ENCODE peak calls at places on chromosomes 11 and 22, in five cellular contexts. M is stomach, L is suprapubic skin, W is esophagus squamous epithelium, B is breast epithelium. H is an unnamed sample. For H3K4me1, the result is how much of the 10 kb centered on the place peaks cover.

GRCh38 chr11:131674051-131674755 is 303.8 kb downstream of the NTM start:
- DNase-seq in W (no peak), M (peak), L (no peak), B (peak), H (peak)

GRCh38 chr11:61507962-61508824 is at the start of gene LRRC10B:
- DNase-seq in W (no peak), M (no peak), B (no peak), L (no peak), H (no peak)

GRCh38 chr11:75548571-75549272 is 13.3 kb upstream of the SERPINH1 start:
- DNase-seq in W (no peak), B (no peak), L (no peak), M (no peak), H (no peak)

GRCh38 chr22:42673898-42674390 is 24.8 kb upstream of the CYB5R3 start:
- DNase-seq in W (no peak), M (no peak), B (no peak), L (no peak), H (no peak)

GRCh38 chr11:126310229-126310991 is 6.5 kb downstream of the DCPS start:
- DNase-seq in B (peak), L (peak), W (no peak), M (peak), H (peak)

GRCh38 chr11:120197254-120197891 is 13.5 kb upstream of the OAF start:
- DNase-seq in B (no peak), W (no peak), M (no peak), L (no peak), H (no peak)

GRCh38 chr11:110939471-110939870 is 227.2 kb upstream of the ARHGAP20 start:
- DNase-seq in W (no peak), B (no peak), L (no peak), M (no peak), H (no peak)

GRCh38 chr11:33063326-33063775 is 24.0 kb downstream of the TCP11L1 start:
- DNase-seq in W (no peak), M (no peak), B (no peak), L (no peak), H (no peak)

GRCh38 chr22:31448382-31448781 is 41.3 kb downstream of the EIF4ENIF1 start:
- DNase-seq in L (no peak), M (no peak), B (no peak), W (no peak), H (no peak)

GRCh38 chr11:105579111-105579510 is 30.8 kb upstream of the GRIA4 start:
- DNase-seq in L (no peak), W (no peak), B (no peak), M (no peak), H (no peak)

GRCh38 chr11:57092028-57092698 is 89.6 kb upstream of the LRRC55 start:
- DNase-seq in M (no peak), L (no peak), B (no peak), W (no peak), H (no peak)

GRCh38 chr11:12901272-12901671 is 107.8 kb upstream of the RASSF10 start:
- DNase-seq in M (no peak), W (no peak), B (no peak), L (no peak), H (no peak)

GRCh38 chr11:29214833-29215232 is 802.0 kb downstream of the KCNA4 start:
- DNase-seq in M (no peak), W (no peak), L (no peak), B (no peak), H (no peak)

GRCh38 chr22:47198801-47199251 is 436.4 kb downstream of the TBC1D22A start:
- DNase-seq in W (no peak), B (no peak), M (peak), L (peak), H (no peak)

GRCh38 chr11:76206327-76207081 is at the start of gene WNT11:
- DNase-seq in L (no peak), M (peak), W (no peak), B (no peak), H (no peak)

GRCh38 chr11:19502691-19503253 is 209.9 kb upstream of the NAV2 start:
- DNase-seq in M (no peak), W (no peak), L (no peak), B (no peak), H (no peak)

GRCh38 chr22:25494774-25495173 is 69.7 kb upstream of the GRK3 start:
- DNase-seq in L (no peak), W (no peak), M (no peak), B (no peak), H (no peak)

GRCh38 chr11:112844530-112844929 is 116.7 kb upstream of the NCAM1 start:
- DNase-seq in M (no peak), W (no peak), B (no peak), L (no peak), H (no peak)

GRCh38 chr11:21931436-21932101 is 261.3 kb upstream of the ANO5 start:
- DNase-seq in B (no peak), M (no peak), W (no peak), L (no peak), H (no peak)

GRCh38 chr11:108846009-108846408 is 181.1 kb downstream of the DDX10 start:
- DNase-seq in L (no peak), B (no peak), M (no peak), W (no peak), H (no peak)

GRCh38 chr11:9760180-9760550 is 96.3 kb downstream of the SWAP70 start:
- DNase-seq in L (peak), M (peak), B (peak), W (no peak), H (peak)

GRCh38 chr11:115939104-115939503 is 434.9 kb upstream of the CADM1 start:
- DNase-seq in W (no peak), B (no peak), L (no peak), M (no peak), H (peak)

GRCh38 chr22:19799322-19800190 is 39.0 kb downstream of the TBX1 start:
- DNase-seq in W (no peak), M (no peak), B (peak), L (peak), H (peak)

GRCh38 chr22:21762712-21763581 is 27.4 kb upstream of the YPEL1 start:
- DNase-seq in W (no peak), L (no peak), B (no peak), M (no peak), H (no peak)

GRCh38 chr11:74952752-74953151 is 3.7 kb downstream of the SPCS2 start:
- DNase-seq in W (no peak), M (no peak), B (no peak), L (no peak), H (no peak)

GRCh38 chr11:60874421-60875365 is 7.4 kb downstream of the ZP1 start:
- DNase-seq in B (no peak), M (peak), W (no peak), L (no peak), H (peak)

GRCh38 chr11:7480132-7480531 is 5.2 kb upstream of the OLFML1 start:
- DNase-seq in W (no peak), B (no peak), L (no peak), M (no peak), H (no peak)

GRCh38 chr11:131686836-131687235 is 316.4 kb downstream of the NTM start:
- DNase-seq in W (no peak), L (no peak), B (no peak), M (no peak), H (no peak)

GRCh38 chr22:32623943-32624342 is 149.3 kb downstream of the FBXO7 start:
- DNase-seq in M (peak), B (peak), L (peak), W (no peak), H (peak)

GRCh38 chr11:32870676-32871075 is 21.9 kb upstream of the QSER1 start:
- DNase-seq in L (no peak), M (no peak), W (no peak), B (no peak), H (no peak)

GRCh38 chr11:45799562-45799961 is 5.4 kb upstream of the SLC35C1 start:
- DNase-seq in W (no peak), L (no peak), B (no peak), M (no peak), H (no peak)

GRCh38 chr22:19902245-19902699 is 39.3 kb upstream of the COMT start:
- DNase-seq in B (no peak), M (no peak), W (no peak), L (no peak), H (no peak)

GRCh38 chr11:38814670-38815069 is 2216.6 kb upstream of the RAG2 start:
- DNase-seq in L (no peak), W (no peak), B (no peak), M (no peak), H (no peak)

GRCh38 chr22:38345782-38346181 is 28.5 kb upstream of the CSNK1E start:
- DNase-seq in W (no peak), M (peak), L (peak), B (peak), H (no peak)

GRCh38 chr11:100594320-100594719 is 92.8 kb upstream of the ARHGAP42 start:
- DNase-seq in B (no peak), M (no peak), W (no peak), L (no peak), H (no peak)

GRCh38 chr22:23709107-23709506 is 18.3 kb downstream of the RGL4 start:
- DNase-seq in B (no peak), W (no peak), L (no peak), M (no peak), H (no peak)

GRCh38 chr11:34343153-34343552 is 14.7 kb downstream of the ABTB2 start:
- DNase-seq in M (no peak), W (no peak), L (no peak), B (no peak), H (no peak)
- H3K4me1 ChIP-seq in M (half or more), W (under half), L (under half), B (under half), H (half or more)

GRCh38 chr11:1035577-1036283 is 788 bp downstream of the MUC6 start:
- DNase-seq in M (no peak), L (no peak), B (no peak), W (no peak), H (no peak)
- TF ChIP-seq POLR2A in M (no peak), L (no peak), B (no peak), W (no peak), H (no peak)

DNA sequence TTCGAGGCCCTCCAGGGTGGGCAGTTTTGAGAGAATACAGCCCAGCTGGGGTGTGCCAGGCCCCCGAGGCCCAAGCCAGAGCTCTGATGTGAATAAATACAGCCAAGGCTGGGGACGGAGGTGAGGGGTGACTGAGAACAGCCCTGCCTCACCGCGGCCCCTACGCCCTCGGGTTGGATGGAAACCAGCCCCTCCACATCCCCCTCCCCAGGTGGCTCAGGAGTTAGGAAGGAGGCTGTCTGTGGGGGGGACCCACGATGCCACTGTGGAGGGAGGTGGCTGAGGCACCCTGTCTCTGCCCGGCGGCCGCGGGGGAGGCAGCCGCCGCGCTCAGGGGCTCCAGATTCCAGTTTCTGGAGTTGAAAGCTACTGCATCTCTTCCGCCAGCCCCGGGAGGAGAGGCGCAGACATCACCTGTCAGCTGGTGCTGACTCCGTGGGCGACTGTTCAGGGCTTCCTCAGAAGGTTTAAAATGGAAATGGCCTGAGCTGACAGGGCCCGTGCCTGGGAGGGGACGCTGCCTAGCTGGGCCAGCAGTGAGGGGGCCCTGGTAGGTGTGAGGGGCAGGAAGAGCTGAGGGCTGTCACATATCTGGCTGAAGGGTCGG is 1.4 kb downstream of the FLRT1 start:
- DNase-seq in L (no peak), M (no peak), B (no peak), W (no peak), H (no peak)
- H3K4me3 ChIP-seq in L (peak), M (peak), B (peak), W (no peak), H (peak)

DNA sequence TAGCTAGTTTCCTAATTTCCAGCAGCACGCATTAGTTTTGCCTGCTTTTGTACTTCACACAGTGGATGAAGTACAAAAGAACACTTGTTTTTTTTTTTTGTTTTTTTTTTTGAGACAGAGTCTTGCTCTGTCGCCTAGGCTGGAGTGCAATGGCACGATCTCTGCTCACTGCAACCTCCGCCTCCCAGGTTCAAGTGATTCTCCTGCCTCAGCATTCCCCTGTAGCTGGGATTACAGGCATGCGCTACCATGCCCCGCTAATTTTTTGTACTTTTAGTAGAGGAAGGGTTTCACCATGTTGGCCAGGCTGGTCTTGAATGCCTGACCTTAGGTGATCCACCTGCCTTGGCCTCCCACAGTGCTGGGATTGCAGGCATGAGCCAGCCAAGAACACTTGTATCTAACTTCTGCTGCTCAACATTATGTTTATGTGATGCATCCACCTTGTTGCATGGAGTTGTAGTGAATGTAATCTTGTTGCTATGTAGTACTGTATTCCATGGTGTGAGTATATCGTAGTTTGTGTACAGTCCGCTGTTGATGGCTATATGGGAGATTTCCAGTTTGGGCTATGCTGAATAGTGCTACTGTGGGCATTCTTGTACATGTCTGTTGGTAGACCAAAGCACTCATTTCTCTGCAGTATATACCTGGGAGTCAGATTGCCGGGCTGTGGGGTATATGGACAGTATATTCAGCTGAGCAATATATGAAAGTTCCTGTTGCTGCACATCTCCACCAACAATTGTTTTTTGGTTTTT is 17.3 kb downstream of the PACS1 start:
- DNase-seq in L (no peak), M (no peak), B (no peak), W (no peak), H (no peak)
- H3K4me1 ChIP-seq in L (under half), M (under half), B (under half), W (under half), H (under half)